ENCODE peak calls at places on chromosomes 11 and 22, in six cellular contexts. F, U, B, Q, L and J are unnamed samples.

GRCh38 chr22:30609260-30610185 is 2.5 kb downstream of the TCN2 start:
- DNase-seq in B (no peak), U (peak), L (peak), Q (no peak), F (peak), J (no peak)

GRCh38 chr22:49764151-49764581 is 63.5 kb downstream of the BRD1 start:
- DNase-seq in U (peak), B (peak), Q (peak), F (no peak), L (no peak), J (no peak)

GRCh38 chr11:31995031-31995430 is 95.8 kb upstream of the RCN1 start:
- DNase-seq in Q (no peak), U (no peak), F (no peak), L (no peak), B (no peak), J (no peak)

GRCh38 chr22:50713008-50713385 is 25.0 kb upstream of the ACR start:
- DNase-seq in F (no peak), B (peak), Q (no peak), U (no peak), L (no peak), J (no peak)

GRCh38 chr11:112822478-112823274 is 138.5 kb upstream of the NCAM1 start:
- DNase-seq in Q (peak), U (no peak), B (no peak), L (no peak), F (no peak), J (no peak)

GRCh38 chr11:67561971-67562560 is 21.5 kb upstream of the GSTP1 start:
- DNase-seq in U (no peak), F (peak), L (no peak), Q (no peak), B (no peak), J (no peak)

GRCh38 chr11:2574553-2575535 is 125.0 kb downstream of the KCNQ1OT1 start:
- DNase-seq in F (no peak), L (no peak), U (peak), Q (peak), B (peak), J (no peak)

GRCh38 chr22:22358686-22359085 is 114.1 kb downstream of the VPREB1 start:
- DNase-seq in L (no peak), U (no peak), B (no peak), F (no peak), Q (no peak), J (no peak)

GRCh38 chr11:66230171-66230570 is 38.3 kb upstream of the RAB1B start:
- DNase-seq in U (no peak), Q (no peak), B (no peak), L (no peak), F (no peak), J (no peak)

GRCh38 chr22:43142881-43143562 is at the start of gene MCAT:
- DNase-seq in B (peak), L (peak), U (peak), F (peak), Q (peak), J (peak)

GRCh38 chr11:36391062-36391461 is 95.0 kb downstream of the PRR5L start:
- DNase-seq in U (no peak), L (no peak), Q (no peak), B (no peak), F (no peak), J (no peak)

GRCh38 chr11:33723238-33723881 is 12.9 kb downstream of the CD59 start:
- DNase-seq in L (peak), F (peak), B (no peak), U (no peak), Q (no peak), J (no peak)

GRCh38 chr11:68099474-68100405 is 21.4 kb downstream of the CHKA start:
- DNase-seq in F (no peak), U (peak), L (peak), Q (no peak), B (no peak), J (no peak)

GRCh38 chr11:73178092-73178539 is 36.0 kb upstream of the FCHSD2 start:
- DNase-seq in B (peak), F (peak), L (peak), U (peak), Q (peak), J (peak)

GRCh38 chr22:49968313-49968830 is 7.8 kb downstream of the PIM3 start:
- DNase-seq in Q (no peak), B (peak), U (no peak), F (no peak), L (no peak), J (no peak)

GRCh38 chr11:14499178-14499559 is 442 bp downstream of the COPB1 start:
- DNase-seq in U (peak), F (peak), L (peak), Q (peak), B (peak), J (peak)

GRCh38 chr11:2201542-2201941 is 29.9 kb upstream of the TH start:
- DNase-seq in Q (no peak), U (no peak), F (no peak), B (no peak), L (no peak), J (no peak)

GRCh38 chr22:24553597-24554315 is 1.2 kb downstream of the GUCD1 start:
- DNase-seq in F (no peak), L (no peak), B (peak), U (peak), Q (no peak), J (peak)

GRCh38 chr11:107275632-107276031 is 182.0 kb downstream of the CWF19L2 start:
- DNase-seq in F (peak), Q (no peak), B (no peak), L (no peak), U (no peak), J (no peak)

GRCh38 chr11:27447288-27447914 is 25.2 kb downstream of the LGR4 start:
- DNase-seq in U (no peak), Q (no peak), L (peak), F (no peak), B (no peak), J (no peak)

GRCh38 chr11:6455070-6455469 is 14.3 kb upstream of the HPX start:
- DNase-seq in U (no peak), B (no peak), Q (no peak), L (no peak), F (no peak), J (no peak)

GRCh38 chr11:73139476-73140198 is 2.5 kb downstream of the FCHSD2 start:
- DNase-seq in Q (no peak), L (peak), B (no peak), U (no peak), F (peak), J (no peak)

GRCh38 chr11:64428685-64429084 is 69.7 kb downstream of the RPS6KA4 start:
- DNase-seq in B (no peak), U (no peak), Q (no peak), L (no peak), F (no peak), J (peak)

GRCh38 chr11:69730500-69730899 is 26.7 kb upstream of the FGF19 start:
- DNase-seq in Q (no peak), U (no peak), B (no peak), F (no peak), L (no peak), J (no peak)

GRCh38 chr11:1085440-1086170 is 10.9 kb downstream of the MUC2 start:
- DNase-seq in Q (peak), F (no peak), B (peak), L (no peak), U (no peak), J (no peak)

GRCh38 chr22:28132466-28132865 is 213.4 kb upstream of the PITPNB start:
- DNase-seq in Q (no peak), B (no peak), L (no peak), U (no peak), F (no peak), J (no peak)

GRCh38 chr11:88303037-88303436 is 34.5 kb downstream of the CTSC start:
- DNase-seq in U (no peak), Q (no peak), F (no peak), L (no peak), B (no peak), J (no peak)

GRCh38 chr11:122895591-122895990 is 13.0 kb downstream of the JHY start:
- DNase-seq in F (no peak), Q (no peak), U (no peak), L (no peak), B (no peak), J (no peak)

GRCh38 chr11:87421422-87421821 is 383.7 kb downstream of the TMEM135 start:
- DNase-seq in U (peak), L (peak), B (no peak), F (peak), Q (peak), J (peak)

GRCh38 chr11:29190313-29190712 is 826.5 kb downstream of the KCNA4 start:
- DNase-seq in F (no peak), U (no peak), L (no peak), B (no peak), Q (no peak), J (no peak)

GRCh38 chr11:83599066-83599465 is 312.9 kb upstream of the CCDC90B start:
- DNase-seq in L (no peak), F (no peak), Q (no peak), U (no peak), B (no peak), J (no peak)

GRCh38 chr22:43000441-43001175 is 14.3 kb downstream of the PACSIN2 start:
- DNase-seq in L (peak), U (no peak), F (no peak), B (no peak), Q (no peak), J (no peak)

GRCh38 chr11:17792161-17792560 is 57.6 kb downstream of the KCNC1 start:
- DNase-seq in Q (no peak), L (no peak), U (no peak), F (no peak), B (no peak), J (no peak)

GRCh38 chr11:22792497-22792896 is 37.1 kb downstream of the SVIP start:
- DNase-seq in U (no peak), F (peak), Q (no peak), L (peak), B (no peak), J (no peak)

GRCh38 chr11:82890941-82891340 is 9.3 kb downstream of the PRCP start:
- DNase-seq in L (no peak), B (no peak), U (no peak), Q (no peak), F (no peak), J (no peak)

GRCh38 chr11:111935331-111936044 is 1.7 kb upstream of the DIXDC1 start:
- DNase-seq in B (no peak), L (peak), U (no peak), Q (no peak), F (no peak), J (no peak)

GRCh38 chr11:69644071-69644961 is 3.4 kb downstream of the CCND1 start:
- DNase-seq in B (peak), F (peak), Q (no peak), U (peak), L (peak), J (no peak)

GRCh38 chr11:76698321-76699043 is 27.9 kb upstream of the LRRC32 start:
- DNase-seq in U (no peak), F (peak), B (no peak), L (no peak), Q (peak), J (no peak)

GRCh38 chr11:19970944-19971343 is 189.3 kb downstream of the DBX1 start:
- DNase-seq in F (no peak), B (no peak), Q (no peak), L (no peak), U (no peak), J (no peak)

GRCh38 chr22:18091478-18091877 is 13.7 kb downstream of the PEX26 start:
- DNase-seq in F (no peak), L (no peak), B (no peak), Q (no peak), U (no peak), J (no peak)

GRCh38 chr22:18088825-18089568 is 11.2 kb downstream of the PEX26 start:
- DNase-seq in L (no peak), Q (no peak), U (peak), B (no peak), F (no peak), J (no peak)

GRCh38 chr22:18090286-18090685 is 12.5 kb downstream of the PEX26 start:
- DNase-seq in U (no peak), Q (no peak), B (no peak), L (no peak), F (no peak), J (no peak)

GRCh38 chr22:18093661-18094060 is 15.9 kb downstream of the PEX26 start:
- DNase-seq in U (no peak), F (no peak), L (no peak), Q (no peak), B (no peak), J (no peak)

GRCh38 chr22:18091916-18092526 is 14.2 kb downstream of the PEX26 start:
- DNase-seq in F (peak), U (peak), Q (no peak), B (no peak), L (peak), J (no peak)
- TF ChIP-seq CTCF in F (no peak), U (no peak), Q (no peak), B (no peak), L (no peak), J (no peak)

GRCh38 chr11:10181811-10182210 is 112.2 kb downstream of the SBF2 start:
- DNase-seq in B (no peak), Q (no peak), F (peak), L (peak), U (no peak), J (no peak)
- TF ChIP-seq CTCF in B (no peak), Q (no peak), F (peak), L (no peak), U (no peak), J (no peak)

DNA sequence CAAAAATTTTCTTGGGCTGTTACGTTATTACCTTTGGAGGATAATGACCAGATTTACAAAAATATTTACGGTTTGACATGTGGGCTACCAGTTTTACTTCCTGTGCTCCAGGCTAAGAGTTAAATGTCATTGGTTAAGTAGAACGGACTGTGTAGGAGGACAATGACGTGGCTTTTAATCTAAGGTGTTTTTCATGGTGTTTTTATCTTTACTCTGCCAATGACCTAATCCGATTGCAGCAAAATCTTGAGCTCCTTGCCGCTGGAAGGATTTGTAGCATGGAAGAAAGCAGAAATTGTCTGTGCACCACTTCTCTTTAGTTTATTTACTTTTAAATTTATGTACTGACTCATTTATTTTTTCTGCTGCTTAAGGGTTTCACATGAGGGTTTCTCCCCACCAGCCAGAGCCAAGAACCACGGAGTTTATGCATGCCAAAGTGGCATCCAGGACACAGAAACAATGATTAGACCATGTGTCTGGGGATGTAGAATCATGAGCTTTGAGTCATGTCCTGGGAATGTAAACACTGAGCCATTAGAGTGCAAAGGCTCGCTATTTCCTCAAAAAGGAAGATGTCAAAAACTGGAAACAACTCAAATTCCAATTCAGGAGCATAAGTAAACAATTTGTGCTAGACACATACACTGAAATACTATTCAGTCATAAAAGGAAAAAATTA is 1.9 kb upstream of the CARD16 start:
- DNase-seq in U (peak), Q (no peak), F (peak), L (peak), B (no peak), J (no peak)
- TF ChIP-seq CTCF in U (no peak), Q (no peak), F (no peak), L (no peak), B (no peak), J (no peak)

GRCh38 chr11:34790620-34791019 is 125.6 kb downstream of the APIP start:
- DNase-seq in U (no peak), Q (no peak), B (no peak), F (no peak), L (no peak), J (no peak)
- TF ChIP-seq CTCF in U (no peak), Q (no peak), B (no peak), F (no peak), L (no peak), J (no peak)

GRCh38 chr22:45506961-45507360 is 4.3 kb downstream of the FBLN1 start:
- DNase-seq in Q (no peak), L (no peak), B (no peak), U (no peak), F (no peak), J (no peak)
- TF ChIP-seq CTCF in Q (no peak), L (no peak), B (no peak), U (no peak), F (no peak), J (no peak)

GRCh38 chr11:4074266-4074665 is 20.3 kb upstream of the RRM1 start:
- DNase-seq in F (no peak), L (no peak), B (no peak), Q (no peak), U (no peak), J (no peak)

GRCh38 chr11:4072668-4073285 is 21.8 kb upstream of the RRM1 start:
- DNase-seq in B (no peak), Q (no peak), U (peak), F (peak), L (peak), J (peak)

GRCh38 chr11:4068962-4069361 is 25.6 kb upstream of the RRM1 start:
- DNase-seq in B (no peak), U (no peak), Q (no peak), F (no peak), L (peak), J (no peak)

GRCh38 chr11:4071325-4071724 is 23.3 kb upstream of the RRM1 start:
- DNase-seq in B (no peak), Q (no peak), F (no peak), L (no peak), U (no peak), J (no peak)

GRCh38 chr11:4071828-4072421 is 22.7 kb upstream of the RRM1 start:
- DNase-seq in B (no peak), Q (no peak), U (no peak), L (no peak), F (no peak), J (no peak)
- TF ChIP-seq CTCF in B (no peak), Q (no peak), U (no peak), L (no peak), F (no peak), J (no peak)

DNA sequence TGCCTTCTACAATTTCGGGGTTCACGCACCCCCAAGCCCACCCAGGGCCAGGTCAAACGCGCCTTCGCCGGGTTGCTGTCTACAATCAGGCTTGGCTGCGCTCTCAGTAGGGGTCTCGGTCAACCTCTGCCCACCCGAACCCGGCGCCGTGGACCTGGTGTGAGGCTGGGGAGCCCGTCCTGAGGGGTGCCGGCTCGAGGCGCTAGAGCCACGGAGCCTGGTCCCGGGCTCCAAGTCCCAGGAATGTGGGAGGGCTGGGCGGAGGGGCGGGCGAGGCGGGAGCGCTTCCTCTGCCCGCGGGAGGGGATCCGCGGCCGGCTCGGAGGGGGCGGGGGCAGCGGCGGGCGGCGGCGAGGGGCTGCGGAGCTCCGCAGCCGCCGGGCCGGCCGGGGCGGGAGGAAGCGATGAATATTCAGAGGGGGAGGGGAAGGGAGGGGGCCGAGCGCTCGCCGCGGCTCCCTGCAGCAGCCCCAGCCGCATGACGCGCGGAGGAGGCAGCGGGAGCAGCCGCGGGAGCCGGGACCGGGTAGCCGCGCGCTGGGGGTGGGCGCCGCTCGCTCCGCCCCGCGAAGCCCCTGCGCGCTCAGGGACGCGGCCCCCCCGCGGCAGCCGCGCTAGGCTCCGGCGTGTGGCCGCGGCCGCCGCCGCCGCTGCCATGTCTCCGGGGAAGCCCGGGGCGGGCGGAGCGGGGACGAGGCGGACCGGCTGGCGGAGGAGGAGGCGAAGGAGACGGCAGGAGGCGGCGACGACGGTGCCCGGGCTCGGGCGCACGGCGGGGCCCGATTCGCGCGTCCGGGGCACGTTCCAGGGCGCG is at the start of gene PTPRJ:
- DNase-seq in B (peak), L (peak), Q (peak), F (peak), U (peak), J (peak)
- TF ChIP-seq CTCF in B (no peak), L (no peak), Q (no peak), F (no peak), U (no peak), J (no peak)

DNA sequence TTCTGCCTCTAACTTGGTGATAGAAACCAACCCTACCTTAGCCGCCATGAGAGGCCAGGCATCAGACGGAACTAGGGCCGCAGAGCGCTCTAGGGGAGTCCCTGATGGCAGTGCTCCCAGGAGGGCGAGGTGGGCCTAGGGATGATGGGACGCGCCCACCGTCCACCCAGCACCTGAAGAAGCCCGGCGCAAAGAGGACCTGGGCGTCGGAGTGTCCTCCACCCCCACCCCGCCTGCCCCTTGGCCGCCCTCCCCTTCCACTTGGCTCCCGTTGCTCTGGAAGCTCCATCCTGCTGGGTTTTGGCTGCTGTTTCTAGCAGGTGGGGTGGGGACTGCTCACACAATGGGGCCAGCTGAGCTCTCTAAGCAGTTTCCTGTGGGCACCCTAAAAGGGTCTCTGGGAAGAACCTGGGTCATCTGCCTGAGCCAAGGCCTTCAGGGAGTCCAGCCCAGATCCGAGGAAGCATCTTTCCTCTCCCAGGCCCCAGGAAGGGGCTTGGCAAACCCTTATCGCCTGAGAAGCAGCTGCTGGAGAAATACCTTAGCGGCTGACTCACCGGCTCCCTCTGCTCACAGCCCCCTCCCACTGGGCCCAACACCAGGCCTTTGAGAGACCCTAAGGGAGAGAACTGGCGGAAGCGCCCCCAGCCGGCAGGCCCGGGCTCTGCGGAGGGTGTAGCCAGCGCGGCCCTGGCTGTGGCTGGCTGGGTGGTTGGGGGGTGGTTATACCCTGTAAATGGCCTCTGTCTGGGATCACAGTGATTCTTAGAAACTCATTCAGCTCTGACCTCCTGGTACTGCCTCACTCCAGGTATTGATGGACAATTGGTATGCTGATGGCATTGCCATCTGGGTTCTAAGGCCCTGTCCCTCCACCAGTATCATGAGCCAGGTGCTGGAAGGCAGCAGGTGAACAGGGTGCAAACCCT is 19.3 kb downstream of the CREB3L1 start:
- DNase-seq in B (no peak), L (peak), U (no peak), Q (peak), F (no peak), J (peak)
- TF ChIP-seq CTCF in B (no peak), L (peak), U (peak), Q (peak), F (no peak), J (peak)

GRCh38 chr22:40193429-40194421 is 16.0 kb downstream of the TNRC6B start:
- DNase-seq in L (peak), Q (peak), F (peak), U (no peak), B (no peak), J (no peak)
- TF ChIP-seq CTCF in L (peak), Q (no peak), F (peak), U (peak), B (no peak), J (peak)